ENCODE peak calls at places on chromosomes 12 and 14, in six cellular contexts. Z, S, C, R, K and Y are unnamed samples. For H3K36me3 and H3K4me1, the result is how much of the 10 kb centered on the place peaks cover.

GRCh38 chr14:99721792-99722516 is 37.9 kb downstream of the CYP46A1 start:
- DNase-seq in Z (no peak), S (no peak), C (no peak), R (no peak), K (peak), Y (peak)

GRCh38 chr12:53791735-53792326 is 40.1 kb upstream of the CISTR start:
- DNase-seq in Z (no peak), S (no peak), C (peak), R (peak), K (no peak), Y (no peak)

GRCh38 chr12:66242261-66242760 is 53.3 kb downstream of the IRAK3 start:
- DNase-seq in Z (no peak), S (no peak), C (no peak), R (no peak), K (no peak), Y (no peak)

GRCh38 chr12:92502417-92503028 is 200.3 kb upstream of the PLEKHG7 start:
- DNase-seq in Z (peak), S (peak), C (no peak), R (no peak), K (no peak), Y (no peak)

GRCh38 chr14:105315211-105315721 is 718 bp downstream of the PACS2 start:
- DNase-seq in Z (no peak), S (peak), C (peak), R (peak), K (no peak), Y (peak)

GRCh38 chr14:68239988-68240387 is 420.4 kb downstream of the RAD51B start:
- DNase-seq in Z (no peak), S (no peak), C (no peak), R (no peak), K (no peak), Y (no peak)

GRCh38 chr12:32918890-32919791 is 22.6 kb upstream of the PKP2 start:
- DNase-seq in Z (no peak), S (no peak), C (no peak), R (peak), K (no peak), Y (no peak)

GRCh38 chr12:9024512-9024911 is 35.2 kb downstream of the KLRG1 start:
- DNase-seq in Z (no peak), S (no peak), C (no peak), R (no peak), K (no peak), Y (no peak)

GRCh38 chr12:19775241-19775640 is 335.9 kb downstream of the AEBP2 start:
- DNase-seq in Z (no peak), S (no peak), C (no peak), R (no peak), K (peak), Y (no peak)

GRCh38 chr14:65243766-65244442 is 141.6 kb upstream of the MAX start:
- DNase-seq in Z (no peak), S (no peak), C (no peak), R (peak), K (no peak), Y (no peak)

GRCh38 chr12:31324845-31325523 is 966 bp downstream of the SINHCAF start:
- DNase-seq in Z (peak), S (peak), C (peak), R (peak), K (peak), Y (peak)

DNA sequence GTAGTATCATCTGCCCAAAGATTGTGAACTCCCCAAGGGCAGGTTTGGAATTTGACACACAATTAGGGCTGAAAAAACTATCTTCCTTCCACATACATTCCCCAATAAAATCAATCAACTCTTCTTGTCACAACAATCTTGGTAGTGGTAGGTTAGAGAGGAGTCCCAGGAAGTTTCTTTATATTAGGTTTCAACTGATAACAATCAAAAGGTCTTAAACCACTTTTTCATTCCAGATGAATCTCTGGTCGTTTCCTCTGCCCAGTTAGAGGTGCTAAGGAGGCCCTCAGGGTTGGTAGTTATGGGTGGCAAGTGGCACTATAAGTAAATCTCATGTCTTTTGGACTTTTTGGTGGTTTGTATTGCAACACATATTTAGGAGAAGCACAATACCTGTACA is 1.7 kb upstream of the SLC38A2 start:
- DNase-seq in Z (no peak), S (no peak), C (no peak), R (no peak), K (no peak), Y (no peak)
- H3K4me3 ChIP-seq in Z (no peak), S (no peak), C (no peak), R (no peak), K (no peak), Y (no peak)

GRCh38 chr12:50013361-50014147 is 11.7 kb downstream of the RACGAP1 start:
- DNase-seq in Z (no peak), S (no peak), C (no peak), R (no peak), K (no peak), Y (no peak)
- H3K36me3 ChIP-seq in Z (under half), S (under half), C (under half), R (under half), K (under half), Y (under half)

GRCh38 chr14:63747836-63748235 is 20.0 kb upstream of the SGPP1 start:
- DNase-seq in Z (no peak), S (no peak), C (no peak), R (no peak), K (no peak), Y (no peak)
- H3K4me1 ChIP-seq in Z (under half), S (under half), C (under half), R (under half), K (under half), Y (under half)

DNA sequence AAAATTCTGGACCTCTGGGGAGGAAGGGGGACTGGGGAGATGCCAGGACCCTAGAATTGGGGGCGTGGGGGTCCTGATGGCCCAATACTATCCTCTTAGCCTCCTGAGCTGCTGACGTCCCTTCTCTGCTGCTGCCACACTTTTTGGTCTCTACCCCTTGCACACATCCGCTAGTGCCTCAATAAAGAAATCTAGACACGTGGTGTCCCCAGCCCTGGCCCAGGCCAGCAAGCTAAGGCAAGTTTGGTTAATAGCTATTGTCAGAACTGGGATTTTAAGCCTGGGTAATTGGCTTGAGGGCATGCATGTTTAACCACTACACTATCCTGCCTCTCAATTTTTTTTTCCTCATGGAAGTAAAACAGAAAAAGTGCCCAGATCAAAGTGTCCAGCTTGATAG is 962 bp downstream of the OAS2 start:
- DNase-seq in Z (no peak), S (no peak), C (no peak), R (no peak), K (peak), Y (no peak)
- H3K4me3 ChIP-seq in Z (no peak), S (no peak), C (peak), R (peak), K (no peak), Y (peak)

GRCh38 chr12:109958374-109958773 is 37.8 kb downstream of the GIT2 start:
- DNase-seq in Z (no peak), S (no peak), C (no peak), R (no peak), K (no peak), Y (no peak)
- H3K36me3 ChIP-seq in Z (half or more), S (under half), C (under half), R (under half), K (under half), Y (half or more)

GRCh38 chr14:51116682-51117081 is 21.8 kb upstream of the TRIM9 start:
- DNase-seq in Z (no peak), S (no peak), C (no peak), R (no peak), K (no peak), Y (no peak)

GRCh38 chr14:51121096-51121495 is 26.2 kb upstream of the TRIM9 start:
- DNase-seq in Z (no peak), S (no peak), C (no peak), R (no peak), K (no peak), Y (no peak)

GRCh38 chr14:51119411-51120051 is 24.6 kb upstream of the TRIM9 start:
- DNase-seq in Z (no peak), S (no peak), C (no peak), R (no peak), K (no peak), Y (no peak)

GRCh38 chr14:51118993-51119392 is 24.1 kb upstream of the TRIM9 start:
- DNase-seq in Z (no peak), S (no peak), C (no peak), R (no peak), K (no peak), Y (no peak)

GRCh38 chr14:51117579-51117978 is 22.7 kb upstream of the TRIM9 start:
- DNase-seq in Z (no peak), S (no peak), C (no peak), R (no peak), K (no peak), Y (no peak)
- H3K4me1 ChIP-seq in Z (under half), S (under half), C (under half), R (under half), K (under half), Y (under half)